ENCODE peak calls at places on chromosome 16, in four cellular contexts. Q is GF-D8, A is T-cell, E is upper lobe of right lung. M is an unnamed sample.

GRCh38 chr16:25270577-25270976 is 12.9 kb upstream of the ZKSCAN2 start:
- DNase-seq in Q (no peak), A (no peak), E (no peak), M (no peak)

GRCh38 chr16:74951676-74952075 is 33.2 kb downstream of the WDR59 start:
- DNase-seq in Q (no peak), A (no peak), E (no peak), M (no peak)

GRCh38 chr16:71916397-71916920 is 21.1 kb downstream of the IST1 start:
- DNase-seq in Q (no peak), A (no peak), E (no peak), M (no peak)

GRCh38 chr16:19196871-19197270 is 28.8 kb downstream of the SYT17 start:
- DNase-seq in Q (no peak), A (no peak), E (no peak), M (no peak)

GRCh38 chr16:12027091-12027490 is 50.6 kb downstream of the SNX29 start:
- DNase-seq in Q (no peak), A (no peak), E (no peak), M (no peak)

GRCh38 chr16:88322500-88322970 is 60.2 kb upstream of the ZNF469 start:
- DNase-seq in Q (no peak), A (no peak), E (no peak), M (no peak)

GRCh38 chr16:49127103-49127502 is 154.5 kb downstream of the CBLN1 start:
- DNase-seq in Q (no peak), A (no peak), E (no peak), M (no peak)

GRCh38 chr16:70725024-70725911 is 39.4 kb upstream of the MTSS2 start:
- DNase-seq in Q (no peak), A (no peak), E (peak), M (no peak)

GRCh38 chr16:16136588-16136987 is 86.7 kb downstream of the ABCC6 start:
- DNase-seq in Q (no peak), A (no peak), E (no peak), M (no peak)

GRCh38 chr16:88505405-88506082 is 52.5 kb downstream of the ZFPM1 start:
- DNase-seq in Q (no peak), A (peak), E (peak), M (peak)

GRCh38 chr16:85412911-85413520 is 200.1 kb upstream of the GSE1 start:
- DNase-seq in Q (no peak), A (no peak), E (peak), M (no peak)

GRCh38 chr16:75233611-75233938 is 14.8 kb downstream of the CTRB1 start:
- DNase-seq in Q (no peak), A (no peak), E (no peak), M (no peak)

GRCh38 chr16:80006175-80006895 is 405.8 kb upstream of the MAF start:
- DNase-seq in Q (no peak), A (no peak), E (no peak), M (peak)

GRCh38 chr16:70250748-70251650 is 741 bp downstream of the EXOSC6 start:
- DNase-seq in Q (no peak), A (no peak), E (peak), M (peak)

GRCh38 chr16:21610766-21611165 is 11.4 kb downstream of the METTL9 start:
- DNase-seq in Q (no peak), A (no peak), E (no peak), M (no peak)

GRCh38 chr16:3057181-3058166 is 8.0 kb upstream of the IL32 start:
- DNase-seq in Q (no peak), A (no peak), E (no peak), M (no peak)

GRCh38 chr16:51095114-51095872 is 55.8 kb downstream of the SALL1 start:
- DNase-seq in Q (no peak), A (no peak), E (no peak), M (no peak)

GRCh38 chr16:50562657-50563056 is 14.5 kb downstream of the NKD1 start:
- DNase-seq in Q (no peak), A (no peak), E (no peak), M (no peak)

GRCh38 chr16:23408242-23409201 is 44.5 kb downstream of the COG7 start:
- DNase-seq in Q (no peak), A (no peak), E (no peak), M (peak)

GRCh38 chr16:6884002-6884401 is 448.6 kb upstream of the RBFOX1 start:
- DNase-seq in Q (no peak), A (no peak), E (no peak), M (no peak)

GRCh38 chr16:22374311-22375116 is at the start of gene CDR2:
- DNase-seq in Q (peak), A (peak), E (peak), M (peak)

GRCh38 chr16:46970089-46970488 is 3.4 kb downstream of the DNAJA2 start:
- DNase-seq in Q (no peak), A (no peak), E (no peak), M (no peak)

GRCh38 chr16:25493136-25493811 is 198.5 kb upstream of the HS3ST4 start:
- DNase-seq in Q (no peak), A (no peak), E (no peak), M (no peak)

GRCh38 chr16:22300427-22301071 is 3.3 kb downstream of the POLR3E start:
- DNase-seq in Q (no peak), A (peak), E (no peak), M (peak)

GRCh38 chr16:88479795-88480760 is 27.0 kb downstream of the ZFPM1 start:
- DNase-seq in Q (peak), A (peak), E (no peak), M (no peak)

GRCh38 chr16:819336-819735 is 18.8 kb upstream of the GNG13 start:
- DNase-seq in Q (no peak), A (peak), E (no peak), M (no peak)

GRCh38 chr16:23535901-23536300 is 21.2 kb downstream of the EARS2 start:
- DNase-seq in Q (no peak), A (no peak), E (no peak), M (no peak)

GRCh38 chr16:58389724-58390123 is 2.5 kb upstream of the GINS3 start:
- DNase-seq in Q (no peak), A (no peak), E (no peak), M (no peak)

GRCh38 chr16:24075929-24076716 is 180.0 kb upstream of the CACNG3 start:
- DNase-seq in Q (no peak), A (no peak), E (no peak), M (no peak)